ENCODE peak calls at places on chromosome 1, in six cellular contexts. Z is NCI-H1105, K is kidney epithelial cell, P is activated gamma-delta T cell treated with Interleukin-2 at 50 U/mL for 16 hours, V is mesothelial cell of epicardium, W is posterior cingulate gyrus. O is an unnamed sample.

GRCh38 chr1:204678721-204679455 is 6.7 kb downstream of the LRRN2 start:
- DNase-seq in Z (no peak), K (no peak), P (no peak), V (no peak), W (no peak), O (no peak)

GRCh38 chr1:24203404-24203803 is 16.3 kb upstream of the IFNLR1 start:
- DNase-seq in Z (no peak), K (no peak), P (peak), V (no peak), W (no peak), O (no peak)

GRCh38 chr1:181485276-181486097 is 2.2 kb downstream of the CACNA1E start:
- DNase-seq in Z (peak), K (no peak), P (no peak), V (no peak), W (peak), O (peak)

GRCh38 chr1:151782741-151783140 is 7.6 kb downstream of the TDRKH start:
- DNase-seq in Z (no peak), K (no peak), P (no peak), V (no peak), W (no peak), O (no peak)

GRCh38 chr1:155083865-155084721 is 5.5 kb downstream of the EFNA3 start:
- DNase-seq in Z (no peak), K (no peak), P (no peak), V (no peak), W (no peak), O (no peak)

GRCh38 chr1:85342177-85342576 is 65.7 kb upstream of the BCL10 start:
- DNase-seq in Z (no peak), K (no peak), P (no peak), V (no peak), W (no peak), O (no peak)

GRCh38 chr1:197526736-197527371 is 248.4 kb downstream of the DENND1B start:
- DNase-seq in Z (peak), K (no peak), P (no peak), V (no peak), W (no peak), O (no peak)

GRCh38 chr1:13813398-13814012 is 113.5 kb downstream of the PRDM2 start:
- DNase-seq in Z (no peak), K (no peak), P (peak), V (no peak), W (peak), O (peak)

GRCh38 chr1:246280551-246280950 is 226.5 kb downstream of the SMYD3 start:
- DNase-seq in Z (no peak), K (no peak), P (no peak), V (no peak), W (no peak), O (no peak)